ENCODE peak calls at places on chromosomes 1 and 21, in nine cellular contexts. F is AG08395; S is hypothalamus; T is activated CD8-positive, alpha-beta memory T cell treated with anti-CD3 and anti-CD28 coated beads for 48 hours; J is CD8-positive, alpha-beta T cell; A is stimulated activated CD8-positive, alpha-beta memory T cell treated with anti-CD3 and anti-CD28 coated beads, Interleukin-4, amount 100 ng/mL, for 24 hours; P is CD4-positive, CD25-positive, alpha-beta regulatory T cell; E is foreskin fibroblast; D is activated T-helper 1 cell treated with anti-CD3 and anti-CD28 coated beads, Interleukin-2, amount 50 U/mL, for 16 hours. Q is an unnamed sample.

GRCh38 chr1:183281553-183282091 is 95.6 kb downstream of the LAMC2 start:
- DNase-seq in E (peak; percentile 85), F (peak; percentile 82), S (peak; percentile 74), P (peak; percentile 23), T (peak; percentile 55), D (peak; percentile 39), J (peak; percentile 65), A (peak; percentile 53), Q (peak; percentile 63)

GRCh38 chr1:203126866-203127671 is 457 bp upstream of the ADORA1 start:
- DNase-seq in S (no peak), T (no peak), A (no peak), P (no peak), E (no peak), F (no peak), D (no peak), J (no peak), Q (no peak)

GRCh38 chr1:63122051-63122450 is 200.3 kb upstream of the FOXD3 start:
- DNase-seq in F (no peak), S (no peak), J (no peak), P (no peak), E (no peak), T (no peak), D (no peak), A (no peak), Q (no peak)

GRCh38 chr1:73789965-73790364 is 408.0 kb downstream of the LRRIQ3 start:
- DNase-seq in P (no peak), D (no peak), J (no peak), F (no peak), A (no peak), E (no peak), S (no peak), T (no peak), Q (no peak)

GRCh38 chr1:230682882-230683610 is 30.9 kb downstream of the AGT start:
- DNase-seq in P (no peak), J (no peak), F (peak; percentile 79), D (no peak), T (no peak), E (no peak), A (no peak), S (no peak), Q (no peak)

GRCh38 chr1:228405979-228406265 is 713 bp downstream of the TRIM11 start:
- DNase-seq in D (no peak), E (no peak), A (no peak), S (no peak), F (no peak), J (no peak), T (no peak), P (peak; percentile 9), Q (no peak)

GRCh38 chr1:6918286-6918907 is 133.1 kb downstream of the CAMTA1 start:
- DNase-seq in P (no peak), A (no peak), D (no peak), T (no peak), E (no peak), J (no peak), F (no peak), S (no peak), Q (no peak)

GRCh38 chr1:169793730-169794129 is 977 bp downstream of the METTL18 start:
- DNase-seq in A (no peak), J (no peak), F (no peak), T (no peak), D (no peak), E (no peak), S (no peak), P (no peak), Q (no peak)

GRCh38 chr21:33308586-33309490 is 15.9 kb upstream of the IFNAR1 start:
- DNase-seq in S (no peak), D (no peak), P (no peak), F (no peak), A (no peak), E (peak; percentile 57), J (no peak), T (no peak), Q (no peak)

GRCh38 chr1:32201011-32201855 is 838 bp downstream of the CCDC28B start:
- DNase-seq in P (peak; percentile 69), T (peak; percentile 61), J (peak; percentile 79), E (peak; percentile 50), D (peak; percentile 56), S (peak; percentile 55), A (peak; percentile 77), F (peak; percentile 55), Q (peak; percentile 78)

GRCh38 chr1:12005488-12006166 is 13.7 kb upstream of the MIIP start:
- DNase-seq in J (no peak), A (no peak), E (no peak), P (no peak), S (no peak), F (no peak), D (no peak), T (no peak), Q (no peak)

GRCh38 chr1:2050482-2050792 is 226 bp downstream of the PRKCZ start:
- DNase-seq in S (no peak), J (no peak), P (no peak), D (no peak), E (no peak), A (no peak), T (no peak), F (no peak), Q (no peak)

GRCh38 chr1:227788279-227789041 is 27.0 kb upstream of the PRSS38 start:
- DNase-seq in J (no peak), T (no peak), F (peak; percentile 46), A (no peak), S (no peak), D (no peak), P (no peak), E (no peak), Q (no peak)

GRCh38 chr21:36235058-36235582 is 78.5 kb downstream of the DOP1B start:
- DNase-seq in T (no peak), J (no peak), P (no peak), A (no peak), D (no peak), S (no peak), E (no peak), F (no peak), Q (no peak)

GRCh38 chr1:76572229-76572628 is 295.1 kb upstream of the ST6GALNAC5 start:
- DNase-seq in S (no peak), D (no peak), T (no peak), A (no peak), E (no peak), J (no peak), P (no peak), F (no peak), Q (no peak)

GRCh38 chr1:109299984-109300343 is 6.8 kb downstream of the MYBPHL start:
- DNase-seq in F (no peak), E (no peak), T (no peak), P (no peak), J (no peak), S (no peak), D (no peak), A (no peak), Q (no peak)

GRCh38 chr1:218374401-218374848 is 29.3 kb downstream of the TGFB2 start:
- DNase-seq in J (no peak), F (no peak), S (no peak), E (no peak), D (no peak), P (no peak), T (no peak), A (no peak), Q (no peak)

GRCh38 chr1:183167676-183168075 is 18.4 kb upstream of the LAMC2 start:
- DNase-seq in T (no peak), P (no peak), S (no peak), E (no peak), A (no peak), J (no peak), D (no peak), F (no peak), Q (no peak)

GRCh38 chr1:85264150-85264549 is 4.7 kb upstream of the C1orf52 start:
- DNase-seq in D (no peak), A (no peak), P (no peak), T (no peak), F (no peak), J (no peak), E (no peak), S (no peak), Q (no peak)

GRCh38 chr1:32180186-32181060 is 948 bp downstream of the TXLNA start:
- DNase-seq in S (peak; percentile 26), J (peak; percentile 25), P (peak; percentile 11), A (no peak), E (peak; percentile 41), F (peak; percentile 55), T (no peak), D (no peak), Q (no peak)

GRCh38 chr1:232684331-232685105 is 54.6 kb upstream of the SIPA1L2 start:
- DNase-seq in A (no peak), S (no peak), T (no peak), E (no peak), D (no peak), J (no peak), P (no peak), F (peak; percentile 54), Q (no peak)

GRCh38 chr1:166080965-166081870 is 85.6 kb downstream of the FAM78B start:
- DNase-seq in A (no peak), T (no peak), E (no peak), P (no peak), D (no peak), F (no peak), J (no peak), S (no peak), Q (no peak)

GRCh38 chr1:175070818-175071217 is 3.2 kb downstream of the TNN start:
- DNase-seq in S (no peak), A (no peak), J (no peak), T (no peak), P (no peak), F (no peak), E (no peak), D (no peak), Q (no peak)

GRCh38 chr1:12447849-12448312 is 170.1 kb downstream of the DHRS3 start:
- DNase-seq in F (peak; percentile 53), T (no peak), S (no peak), D (no peak), J (no peak), P (no peak), E (no peak), A (no peak), Q (no peak)

GRCh38 chr1:192539450-192540132 is 36.0 kb upstream of the RGS1 start:
- DNase-seq in F (peak; percentile 93), A (no peak), T (no peak), J (no peak), E (peak; percentile 77), P (no peak), S (no peak), D (no peak), Q (no peak)

GRCh38 chr1:186212574-186213224 is 162.4 kb downstream of the TPR start:
- DNase-seq in P (no peak), A (no peak), E (peak; percentile 84), S (no peak), F (peak; percentile 86), D (no peak), T (no peak), J (peak; percentile 9), Q (no peak)

GRCh38 chr1:110856410-110856809 is 16.5 kb upstream of the CD53 start:
- DNase-seq in T (no peak), S (no peak), A (no peak), P (no peak), J (no peak), E (no peak), D (no peak), F (no peak), Q (no peak)

GRCh38 chr1:98289296-98289695 is 368.5 kb upstream of the DPYD start:
- DNase-seq in P (no peak), E (no peak), D (no peak), J (no peak), S (no peak), T (no peak), A (no peak), F (no peak), Q (no peak)

GRCh38 chr1:3684031-3684430 is 31.7 kb downstream of the TP73 start:
- DNase-seq in F (peak; percentile 56), J (no peak), A (no peak), E (no peak), T (no peak), D (no peak), P (no peak), S (no peak), Q (no peak)

GRCh38 chr21:27206368-27206982 is 239.6 kb upstream of the ADAMTS5 start:
- DNase-seq in P (no peak), J (no peak), F (peak; percentile 55), D (no peak), S (no peak), T (no peak), E (peak; percentile 9), A (no peak), Q (no peak)

GRCh38 chr1:220527279-220528048 is 472 bp upstream of the MARK1 start:
- DNase-seq in J (no peak), S (no peak), P (no peak), E (no peak), D (no peak), F (no peak), A (no peak), T (no peak), Q (no peak)